ENCODE peak calls at places on chromosomes 2 and 18, in nine cellular contexts. Z is dorsolateral prefrontal cortex, K is cardiac fibroblast, W is hepatocyte, J is right lobe of liver, N is astrocyte of the spinal cord, M is mammary epithelial cell, F is upper lobe of right lung, I is upper lobe of left lung. O is an unnamed sample.

GRCh38 chr2:96449637-96450036 is 55.5 kb downstream of the NEURL3 start:
- DNase-seq in I (no peak), J (no peak), F (no peak), K (no peak), Z (no peak), N (no peak), M (no peak), W (no peak), O (no peak)

GRCh38 chr2:158060862-158061435 is 40.7 kb upstream of the UPP2 start:
- DNase-seq in J (no peak), M (no peak), K (peak), F (no peak), W (peak), Z (no peak), I (no peak), N (peak), O (peak)

GRCh38 chr2:129771606-129772598 is 207.6 kb upstream of the RAB6C start:
- DNase-seq in F (no peak), J (no peak), M (no peak), W (no peak), I (no peak), Z (no peak), K (no peak), N (no peak), O (no peak)

GRCh38 chr18:62537042-62537894 is 14.4 kb downstream of the ZCCHC2 start:
- DNase-seq in W (no peak), M (no peak), N (no peak), F (no peak), J (peak), Z (no peak), I (no peak), K (no peak), O (no peak)

GRCh38 chr2:234500394-234501006 is 3.6 kb upstream of the ARL4C start:
- DNase-seq in N (peak), K (peak), F (peak), M (peak), J (peak), I (peak), W (peak), Z (no peak), O (peak)

GRCh38 chr2:160213511-160213910 is 13.4 kb upstream of the ITGB6 start:
- DNase-seq in N (no peak), M (no peak), W (no peak), I (no peak), F (no peak), Z (no peak), K (no peak), J (no peak), O (no peak)

GRCh38 chr2:240472078-240472790 is 36.8 kb downstream of the GPC1 start:
- DNase-seq in Z (no peak), N (no peak), F (no peak), I (no peak), W (no peak), K (no peak), M (peak), J (no peak), O (no peak)

GRCh38 chr2:175436076-175436475 is 254.6 kb upstream of the ATP5MC3 start:
- DNase-seq in W (no peak), I (no peak), J (no peak), K (no peak), M (peak), N (no peak), Z (no peak), F (no peak), O (no peak)

GRCh38 chr2:66390811-66391210 is 44.1 kb upstream of the MEIS1 start:
- DNase-seq in M (peak), Z (no peak), N (no peak), F (no peak), J (no peak), K (no peak), W (no peak), I (no peak), O (no peak)

GRCh38 chr2:20516646-20517341 is 69.9 kb downstream of the RHOB start:
- DNase-seq in F (no peak), M (peak), Z (no peak), J (no peak), W (no peak), N (peak), K (peak), I (no peak), O (no peak)

GRCh38 chr2:216596234-216596985 is 36.8 kb upstream of the IGFBP2 start:
- DNase-seq in I (no peak), K (peak), W (peak), F (no peak), Z (no peak), J (no peak), N (peak), M (no peak), O (peak)

GRCh38 chr2:191836853-191837769 is 9.8 kb downstream of the CAVIN2 start:
- DNase-seq in N (no peak), K (peak), M (no peak), F (peak), J (no peak), W (no peak), Z (no peak), I (peak), O (peak)

GRCh38 chr2:20868377-20868776 is 45.5 kb upstream of the LDAH start:
- DNase-seq in K (no peak), M (peak), N (no peak), W (no peak), Z (no peak), I (no peak), J (no peak), F (no peak), O (no peak)

GRCh38 chr2:66790651-66791181 is 355.8 kb downstream of the MEIS1 start:
- DNase-seq in M (peak), J (no peak), F (no peak), N (no peak), I (no peak), Z (no peak), K (peak), W (no peak), O (peak)

GRCh38 chr2:149160701-149161217 is 122.3 kb downstream of the LYPD6B start:
- DNase-seq in N (no peak), J (no peak), I (no peak), M (no peak), Z (no peak), F (no peak), W (peak), K (no peak), O (no peak)

DNA sequence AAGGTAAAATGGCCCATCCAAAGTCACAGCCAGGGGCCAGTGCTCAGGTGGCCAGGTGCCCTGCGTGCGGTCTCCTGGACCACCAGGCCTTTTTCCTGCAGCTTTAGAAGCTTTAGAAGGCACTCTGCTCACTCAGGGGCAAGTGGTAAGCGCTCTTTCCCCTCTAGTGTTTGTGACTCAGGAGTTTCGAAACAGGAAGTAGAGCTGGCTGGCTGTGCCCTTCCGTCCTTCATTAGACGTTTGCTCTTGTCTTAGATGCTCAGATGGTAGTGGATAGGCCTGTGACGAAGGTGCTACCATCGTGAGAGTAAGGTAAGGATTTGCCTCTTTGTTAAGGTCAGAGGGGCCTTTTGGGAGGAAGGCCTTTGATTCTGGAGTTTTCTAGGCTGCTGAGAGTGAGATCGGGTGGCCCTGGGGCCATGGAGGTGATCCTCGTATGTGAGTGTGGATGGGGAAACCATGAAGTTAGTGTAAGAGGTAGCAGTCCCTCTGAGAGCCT is at the start of gene CASP8:
- DNase-seq in K (peak), I (peak), M (peak), F (no peak), Z (no peak), J (no peak), W (no peak), N (no peak), O (peak)
- H3K4me3 ChIP-seq in K (peak), I (no peak), M (peak), F (peak), Z (no peak), J (no peak), W (no peak), N (no peak), O (peak)

DNA sequence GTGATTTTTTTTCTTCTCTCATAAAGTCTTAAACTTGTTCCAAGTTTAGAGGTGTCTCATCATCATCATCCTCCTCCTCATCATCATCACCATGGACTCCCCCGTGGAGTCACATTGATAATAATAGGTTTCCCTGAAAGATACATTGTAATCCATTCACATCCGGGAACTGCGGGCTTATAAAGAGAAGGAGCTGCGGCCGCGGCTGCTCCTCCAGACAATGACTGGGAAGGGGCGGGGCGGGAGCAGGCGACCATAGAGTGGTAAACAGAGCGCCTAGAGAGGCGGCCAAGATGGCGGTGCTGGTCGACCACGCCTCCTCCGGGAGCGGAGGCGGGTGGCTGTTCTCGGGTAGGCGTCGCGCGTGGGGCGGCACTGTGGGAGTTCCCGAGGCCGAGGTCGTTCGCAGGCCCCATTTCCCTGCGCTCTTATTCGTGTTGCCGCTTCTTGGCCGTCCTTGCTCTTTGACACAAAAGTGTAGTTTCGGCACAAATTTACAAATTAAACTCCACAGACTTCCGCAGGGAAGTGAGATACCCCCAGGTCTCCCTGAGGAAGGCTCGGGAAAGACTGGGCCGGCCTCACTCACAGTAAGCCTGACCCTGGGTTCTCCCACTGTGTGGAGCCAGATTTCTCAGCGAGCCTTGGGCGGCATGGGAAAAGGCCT is 1.8 kb upstream of the TCF4 start:
- DNase-seq in W (peak), J (peak), N (peak), K (peak), M (peak), F (peak), I (peak), Z (peak), O (peak)
- TF ChIP-seq CTCF in W (no peak), J (no peak), N (no peak), K (no peak), M (no peak), F (no peak), I (no peak), Z (peak), O (no peak)

DNA sequence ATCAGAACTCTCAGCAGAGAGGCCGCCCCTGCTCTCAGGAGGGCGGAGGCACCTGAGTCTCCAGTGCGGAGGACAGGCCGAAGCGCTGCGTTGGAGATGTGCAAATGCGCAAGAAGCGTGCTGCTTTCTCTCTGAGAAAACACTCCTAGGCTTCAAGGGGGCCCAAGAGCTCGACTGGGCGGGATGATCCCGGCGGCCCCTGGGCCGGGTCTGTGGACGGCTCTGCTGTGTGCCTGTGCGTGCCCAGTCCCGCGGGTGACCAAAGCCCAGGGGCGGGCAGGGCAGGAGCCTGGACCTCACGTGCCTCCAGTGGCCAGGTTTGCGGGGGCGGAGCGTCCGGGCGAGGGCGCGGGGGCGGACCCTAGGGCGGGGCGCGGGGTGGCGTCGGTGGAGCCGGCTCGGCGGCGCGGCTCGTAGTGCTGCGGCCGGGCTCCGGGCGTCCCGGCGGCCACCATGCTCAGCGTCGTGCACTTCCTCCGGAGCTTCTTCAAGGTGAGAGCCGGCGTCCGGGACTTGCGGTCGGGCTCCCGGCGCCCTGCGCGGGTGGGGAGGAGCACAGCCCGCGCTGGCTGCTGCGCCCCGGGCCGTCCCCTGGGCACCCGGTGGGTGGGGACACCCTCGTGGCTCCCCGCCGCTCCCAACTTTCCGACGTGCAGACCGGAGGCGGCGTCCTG is at the start of gene ARHGEF4:
- DNase-seq in J (peak), F (peak), M (peak), K (no peak), I (peak), Z (no peak), W (peak), N (no peak), O (no peak)
- H3K4me3 ChIP-seq in J (peak), F (peak), M (peak), K (no peak), I (no peak), Z (peak), W (peak), N (no peak), O (peak)

GRCh38 chr2:46615555-46616487 is 136.5 kb downstream of the TMEM247 start:
- DNase-seq in I (no peak), F (no peak), Z (no peak), K (peak), N (peak), W (peak), J (no peak), M (no peak), O (peak)
- TF ChIP-seq CTCF in I (no peak), F (peak), Z (peak), K (peak), N (peak), W (peak), J (no peak), M (peak), O (peak)

DNA sequence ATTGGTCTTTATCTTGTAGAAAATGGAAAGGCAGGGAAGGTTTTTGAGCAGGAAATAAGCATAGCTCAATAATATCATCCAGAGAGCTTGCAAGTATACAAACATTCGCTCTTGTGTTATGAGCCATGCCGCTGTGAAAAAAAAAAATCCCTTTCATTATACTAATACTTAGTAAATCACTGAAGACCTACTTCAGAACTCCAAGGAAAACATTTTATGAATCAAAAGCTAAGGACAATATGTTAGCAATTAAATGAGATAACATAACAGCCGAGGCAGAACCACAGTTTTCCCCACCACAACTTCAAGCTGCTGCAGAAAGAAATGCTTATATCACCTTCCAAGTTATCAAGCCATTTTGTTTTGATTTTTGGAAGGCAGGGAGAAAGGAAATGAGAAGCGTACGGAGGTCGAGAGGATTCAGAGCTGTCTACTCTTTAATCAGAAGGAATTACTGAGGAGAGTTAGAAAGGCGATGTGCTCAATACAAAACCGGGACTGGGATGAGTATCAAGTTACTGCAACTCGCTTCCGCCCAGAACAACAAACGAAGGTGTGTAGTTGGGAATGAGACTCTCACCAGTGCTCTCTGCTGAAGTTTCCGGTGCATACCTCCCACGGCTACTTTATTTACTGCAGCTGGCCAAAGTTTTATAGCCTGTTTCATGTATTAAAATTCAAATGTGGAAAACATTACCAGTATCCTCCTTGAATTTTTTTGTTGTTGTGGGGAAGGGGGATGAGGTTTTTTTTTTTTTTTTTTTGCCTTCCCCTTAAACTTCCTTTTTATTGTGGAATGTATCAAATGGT is 292.1 kb upstream of the CCDC68 start:
- DNase-seq in N (peak), I (no peak), J (no peak), W (no peak), Z (no peak), K (peak), F (no peak), M (no peak), O (peak)
- H3K4me3 ChIP-seq in N (no peak), I (no peak), J (no peak), W (no peak), Z (no peak), K (peak), F (no peak), M (no peak), O (peak)

GRCh38 chr2:105187531-105187930 is 54.0 kb upstream of the GPR45 start:
- DNase-seq in K (peak), M (no peak), N (no peak), F (no peak), J (no peak), I (no peak), W (no peak), Z (no peak), O (peak)

GRCh38 chr2:105186967-105187498 is 54.5 kb upstream of the GPR45 start:
- DNase-seq in K (no peak), N (no peak), I (no peak), F (no peak), M (no peak), Z (no peak), W (no peak), J (no peak), O (no peak)

GRCh38 chr2:105181282-105181681 is 60.3 kb upstream of the GPR45 start:
- DNase-seq in N (no peak), Z (no peak), K (no peak), I (no peak), J (no peak), W (no peak), F (no peak), M (no peak), O (no peak)

GRCh38 chr2:105183555-105184323 is 57.8 kb upstream of the GPR45 start:
- DNase-seq in Z (no peak), K (no peak), F (no peak), I (no peak), J (no peak), M (no peak), N (no peak), W (no peak), O (no peak)

GRCh38 chr2:105184420-105184819 is 57.1 kb upstream of the GPR45 start:
- DNase-seq in I (no peak), J (no peak), Z (no peak), W (peak), M (no peak), F (no peak), N (no peak), K (no peak), O (no peak)
- TF ChIP-seq CTCF in I (no peak), J (no peak), Z (no peak), W (no peak), M (no peak), F (no peak), N (no peak), K (no peak), O (no peak)

GRCh38 chr2:221374234-221374633 is 197.9 kb downstream of the EPHA4 start:
- DNase-seq in W (no peak), M (no peak), Z (no peak), F (no peak), I (no peak), J (no peak), K (no peak), N (no peak), O (no peak)

GRCh38 chr2:221371347-221371746 is 200.8 kb downstream of the EPHA4 start:
- DNase-seq in I (no peak), K (no peak), Z (no peak), F (no peak), M (no peak), J (no peak), W (no peak), N (no peak), O (no peak)

GRCh38 chr2:221370076-221370941 is 201.8 kb downstream of the EPHA4 start:
- DNase-seq in W (no peak), Z (no peak), N (no peak), I (no peak), M (no peak), K (no peak), F (no peak), J (no peak), O (no peak)

GRCh38 chr2:221370942-221371221 is 201.2 kb downstream of the EPHA4 start:
- DNase-seq in J (no peak), K (no peak), M (no peak), I (no peak), Z (no peak), F (no peak), W (no peak), N (no peak), O (no peak)

GRCh38 chr2:221372156-221372870 is 199.8 kb downstream of the EPHA4 start:
- DNase-seq in I (no peak), K (no peak), W (no peak), Z (no peak), J (no peak), N (peak), F (no peak), M (no peak), O (no peak)
- H3K4me3 ChIP-seq in I (no peak), K (no peak), W (no peak), Z (peak), J (no peak), N (no peak), F (no peak), M (no peak), O (no peak)

GRCh38 chr2:65071499-65072180 is 15.4 kb downstream of the CEP68 start:
- DNase-seq in J (no peak), N (no peak), F (no peak), Z (no peak), W (peak), I (no peak), M (peak), K (peak), O (peak)
- TF ChIP-seq CTCF in J (no peak), N (peak), F (no peak), Z (no peak), W (peak), I (no peak), M (no peak), K (peak), O (peak)

GRCh38 chr2:166088634-166089033 is 39.2 kb downstream of the SCN1A start:
- DNase-seq in W (no peak), F (no peak), K (peak), J (no peak), Z (no peak), N (peak), I (no peak), M (no peak), O (peak)

GRCh38 chr2:166090346-166090745 is 37.5 kb downstream of the SCN1A start:
- DNase-seq in N (no peak), M (no peak), F (no peak), I (no peak), W (no peak), K (peak), J (no peak), Z (no peak), O (peak)

GRCh38 chr2:166092889-166093288 is 34.9 kb downstream of the SCN1A start:
- DNase-seq in Z (no peak), M (peak), K (peak), W (no peak), J (no peak), N (no peak), I (no peak), F (no peak), O (peak)

GRCh38 chr2:166091439-166091838 is 36.4 kb downstream of the SCN1A start:
- DNase-seq in K (peak), F (no peak), I (no peak), W (no peak), J (no peak), M (no peak), Z (no peak), N (peak), O (peak)

DNA sequence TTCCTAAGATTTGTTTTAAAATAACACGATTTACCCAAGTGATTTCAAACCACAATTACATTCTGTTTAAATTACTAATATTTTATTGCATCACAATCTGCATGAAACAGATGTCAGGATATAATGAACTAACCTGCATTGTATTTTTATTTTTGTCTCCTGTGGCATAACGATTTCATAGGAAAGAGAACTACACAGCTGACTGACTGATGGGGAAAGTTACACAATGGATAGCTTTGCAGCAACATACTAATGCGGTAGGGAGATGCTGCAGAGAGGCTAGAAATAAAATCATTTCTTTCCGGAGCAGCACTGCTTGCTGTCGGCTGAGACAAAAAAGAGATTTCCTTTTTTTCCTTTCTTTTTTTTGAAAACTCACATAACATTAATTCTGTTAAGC is 36.9 kb downstream of the SCN1A start:
- DNase-seq in N (peak), J (no peak), M (peak), F (no peak), I (no peak), Z (no peak), W (no peak), K (peak), O (peak)
- H3K4me3 ChIP-seq in N (no peak), J (no peak), M (no peak), F (no peak), I (no peak), Z (peak), W (no peak), K (no peak), O (no peak)

O was measured in choroid plexus epithelial cell.